ENCODE peak calls at places on chromosomes 2 and 18, in five cellular contexts. A is NCI-H2107, G is NCI-H2171 treated with DMSO at 0.1 percent for 48 hours, B is ovary, L is NCI-H1694. Q is an unnamed sample.

GRCh38 chr2:39602616-39603015 is 63.1 kb upstream of the TMEM178A start:
- DNase-seq in A (no peak), G (no peak), B (no peak), L (no peak), Q (no peak)

GRCh38 chr2:80365762-80366161 is 61.2 kb upstream of the LRRTM1 start:
- DNase-seq in A (no peak), B (no peak), G (no peak), L (no peak), Q (no peak)

GRCh38 chr2:225165052-225165451 is 122.8 kb upstream of the DOCK10 start:
- DNase-seq in G (no peak), B (no peak), A (no peak), L (no peak), Q (no peak)

GRCh38 chr18:44149706-44150105 is 531.0 kb upstream of the SETBP1 start:
- DNase-seq in A (no peak), G (no peak), B (no peak), L (no peak), Q (no peak)

GRCh38 chr2:88126772-88127637 is 857 bp downstream of the FABP1 start:
- DNase-seq in A (no peak), B (no peak), G (no peak), L (no peak), Q (no peak)

GRCh38 chr2:69642709-69643601 is 584 bp downstream of the AAK1 start:
- DNase-seq in B (peak; percentile 37), L (peak; percentile 10), G (peak; percentile 34), A (no peak), Q (peak; percentile 8)

GRCh38 chr2:239955086-239955988 is 69.8 kb downstream of the NDUFA10 start:
- DNase-seq in L (no peak), B (no peak), A (no peak), G (no peak), Q (no peak)

GRCh38 chr2:56522605-56523089 is 338.9 kb downstream of the CCDC85A start:
- DNase-seq in B (no peak), G (peak; percentile 93), L (peak; percentile 70), A (peak; percentile 12), Q (peak; percentile 77)

GRCh38 chr18:24086082-24086481 is 52.8 kb upstream of the CABYR start:
- DNase-seq in G (peak; percentile 43), B (no peak), L (no peak), A (no peak), Q (no peak)

GRCh38 chr2:71181316-71181715 is 45.6 kb downstream of the PAIP2B start:
- DNase-seq in G (no peak), A (no peak), B (no peak), L (no peak), Q (no peak)

GRCh38 chr18:79806976-79807841 is 9.5 kb downstream of the KCNG2 start:
- DNase-seq in B (no peak), A (no peak), L (no peak), G (no peak), Q (no peak)

GRCh38 chr2:85446296-85447221 is 28.0 kb downstream of the SH2D6 start:
- DNase-seq in G (peak; percentile 31), L (peak; percentile 50), A (no peak), B (no peak), Q (no peak)

GRCh38 chr2:35858216-35858615 is 497.4 kb upstream of the CRIM1 start:
- DNase-seq in G (no peak), L (no peak), A (no peak), B (no peak), Q (no peak)

GRCh38 chr18:54888933-54889332 is 60.7 kb downstream of the RAB27B start:
- DNase-seq in L (no peak), B (no peak), G (no peak), A (no peak), Q (no peak)

GRCh38 chr2:10007440-10007839 is 35.9 kb upstream of the KLF11 start:
- DNase-seq in G (no peak), L (no peak), B (no peak), A (no peak), Q (no peak)

GRCh38 chr2:65545818-65546217 is 113.4 kb upstream of the SPRED2 start:
- DNase-seq in B (no peak), L (no peak), G (no peak), A (no peak), Q (no peak)

GRCh38 chr2:159249955-159250723 is 36.4 kb downstream of the WDSUB1 start:
- DNase-seq in G (peak; percentile 38), A (no peak), L (no peak), B (no peak), Q (no peak)

GRCh38 chr2:59150430-59150829 is 909.3 kb upstream of the FANCL start:
- DNase-seq in A (no peak), L (no peak), B (no peak), G (no peak), Q (no peak)

GRCh38 chr2:216803803-216804202 is 56.1 kb downstream of the TNP1 start:
- DNase-seq in A (no peak), B (no peak), G (no peak), L (no peak), Q (no peak)

GRCh38 chr18:9775172-9775571 is 67.1 kb downstream of the RAB31 start:
- DNase-seq in L (no peak), A (no peak), B (no peak), G (no peak), Q (no peak)

GRCh38 chr2:107992069-107992468 is 5.7 kb downstream of the SLC5A7 start:
- DNase-seq in B (no peak), L (no peak), A (no peak), G (no peak), Q (no peak)

GRCh38 chr2:238869293-238870124 is 21.6 kb downstream of the TWIST2 start:
- DNase-seq in L (no peak), B (no peak), A (no peak), G (no peak), Q (no peak)

GRCh38 chr2:96090527-96090926 is 25.8 kb downstream of the ADRA2B start:
- DNase-seq in B (no peak), L (no peak), G (peak; percentile 47), A (no peak), Q (no peak)

GRCh38 chr2:109171444-109172334 is 42.7 kb downstream of the SH3RF3 start:
- DNase-seq in G (no peak), A (no peak), B (peak; percentile 62), L (no peak), Q (no peak)